ENCODE peak calls at places on chromosomes 6 and 20, in nine cellular contexts. C is AG04450, U is tibial artery, N is colonic mucosa, O is OCI-LY7, L is heart right ventricle, Q is heart left ventricle, Z is endodermal cell, D is fibroblast of lung. K is an unnamed sample.

GRCh38 chr20:64104667-64105451 is 2.5 kb downstream of the NPBWR2 start:
- DNase-seq in L (no peak), Q (peak; percentile 12), N (no peak), D (no peak), Z (peak; percentile 28), C (no peak), U (peak; percentile 55), O (no peak), K (peak; percentile 4)

GRCh38 chr6:33988121-33989015 is 157.5 kb downstream of the GRM4 start:
- DNase-seq in Z (peak; percentile 62), N (peak; percentile 72), O (no peak), L (no peak), C (no peak), D (no peak), U (peak; percentile 51), Q (no peak), K (no peak)

GRCh38 chr20:53900380-53900999 is 169.9 kb downstream of the BCAS1 start:
- DNase-seq in Z (no peak), L (no peak), N (no peak), O (no peak), C (no peak), D (peak; percentile 98), U (no peak), Q (no peak), K (no peak)

GRCh38 chr20:844473-845225 is 11.1 kb downstream of the FAM110A start:
- DNase-seq in N (peak; percentile 96), C (peak; percentile 67), D (peak; percentile 90), O (peak; percentile 95), L (peak; percentile 95), U (peak; percentile 91), Z (peak; percentile 97), Q (peak; percentile 92), K (peak; percentile 85)

GRCh38 chr6:80607814-80608391 is 501.4 kb downstream of the BCKDHB start:
- DNase-seq in Z (peak; percentile 60), C (peak; percentile 68), D (peak; percentile 95), O (no peak), Q (no peak), U (no peak), L (peak; percentile 9), N (no peak), K (no peak)

GRCh38 chr6:130307752-130308361 is 58.0 kb upstream of the TMEM200A start:
- DNase-seq in O (no peak), C (peak; percentile 69), Z (no peak), L (no peak), D (peak; percentile 79), U (no peak), N (no peak), Q (no peak), K (no peak)

GRCh38 chr6:164832410-164832809 is 477.0 kb downstream of the C6orf118 start:
- DNase-seq in Z (no peak), Q (no peak), L (no peak), O (no peak), C (no peak), U (no peak), D (no peak), N (no peak), K (no peak)

GRCh38 chr6:170286246-170286933 is 4.5 kb downstream of the DLL1 start:
- DNase-seq in U (no peak), O (no peak), Z (peak; percentile 72), N (peak; percentile 60), Q (no peak), C (no peak), D (peak; percentile 31), L (peak; percentile 54), K (no peak)

GRCh38 chr6:27478706-27479318 is 5.9 kb upstream of the ZNF184 start:
- DNase-seq in U (peak; percentile 97), D (peak; percentile 89), O (peak; percentile 83), Q (peak; percentile 91), C (peak; percentile 81), Z (peak; percentile 94), L (peak; percentile 93), N (peak; percentile 95), K (peak; percentile 75)

GRCh38 chr6:166488081-166488685 is 98.3 kb downstream of the RAMACL start:
- DNase-seq in O (no peak), N (peak; percentile 46), Q (peak; percentile 73), U (peak; percentile 73), D (no peak), L (peak; percentile 71), C (no peak), Z (no peak), K (peak; percentile 29)

GRCh38 chr20:62165762-62166399 is 16.9 kb upstream of the MTG2 start:
- DNase-seq in U (no peak), O (no peak), Z (no peak), L (no peak), N (no peak), D (no peak), C (no peak), Q (no peak), K (no peak)

GRCh38 chr6:8628063-8628462 is 192.7 kb upstream of the SLC35B3 start:
- DNase-seq in Q (no peak), Z (no peak), C (no peak), L (no peak), N (no peak), U (no peak), O (no peak), D (no peak), K (no peak)

GRCh38 chr6:111566873-111567517 is 38.7 kb downstream of the TRAF3IP2 start:
- DNase-seq in D (peak; percentile 57), Q (no peak), U (no peak), Z (no peak), C (no peak), O (no peak), N (no peak), L (peak; percentile 52), K (no peak)

GRCh38 chr6:52352239-52353008 is 9.5 kb upstream of the PAQR8 start:
- DNase-seq in O (no peak), D (peak; percentile 94), Z (no peak), U (no peak), N (peak; percentile 41), L (no peak), C (peak; percentile 92), Q (no peak), K (no peak)

GRCh38 chr6:37680668-37681067 is 17.0 kb downstream of the MDGA1 start:
- DNase-seq in Q (no peak), L (no peak), D (no peak), C (no peak), N (peak; percentile 23), O (no peak), U (peak; percentile 71), Z (peak; percentile 68), K (peak; percentile 41)

GRCh38 chr6:15523679-15524630 is 138.9 kb downstream of the DTNBP1 start:
- DNase-seq in Q (no peak), N (no peak), Z (peak; percentile 56), O (no peak), C (no peak), L (no peak), U (no peak), D (no peak), K (no peak)

GRCh38 chr6:54017877-54018276 is 93.4 kb upstream of the MLIP start:
- DNase-seq in C (no peak), Z (no peak), D (no peak), Q (no peak), U (no peak), N (no peak), L (no peak), O (no peak), K (no peak)

GRCh38 chr6:54010340-54011276 is 100.6 kb upstream of the MLIP start:
- DNase-seq in D (peak; percentile 9), U (no peak), Q (no peak), O (no peak), C (no peak), Z (no peak), L (no peak), N (no peak), K (peak; percentile 70)

GRCh38 chr6:54011277-54011648 is 100.0 kb upstream of the MLIP start:
- DNase-seq in N (no peak), L (no peak), O (no peak), Z (no peak), Q (no peak), C (no peak), D (no peak), U (no peak), K (no peak)

GRCh38 chr6:54013966-54014365 is 97.3 kb upstream of the MLIP start:
- DNase-seq in Q (no peak), D (no peak), N (no peak), O (no peak), L (no peak), Z (no peak), U (no peak), C (no peak), K (no peak)

GRCh38 chr6:54014440-54014839 is 96.8 kb upstream of the MLIP start:
- DNase-seq in Z (peak; percentile 52), L (no peak), O (no peak), C (no peak), N (no peak), Q (no peak), U (no peak), D (no peak), K (peak; percentile 62)
- H3K4me3 ChIP-seq in Z (no peak overlapping the region), L (no peak overlapping the region), O (no peak overlapping the region), C (no peak overlapping the region), N (no peak overlapping the region), Q (no peak overlapping the region), U (no peak overlapping the region), D (no peak overlapping the region), K (no peak overlapping the region)

DNA sequence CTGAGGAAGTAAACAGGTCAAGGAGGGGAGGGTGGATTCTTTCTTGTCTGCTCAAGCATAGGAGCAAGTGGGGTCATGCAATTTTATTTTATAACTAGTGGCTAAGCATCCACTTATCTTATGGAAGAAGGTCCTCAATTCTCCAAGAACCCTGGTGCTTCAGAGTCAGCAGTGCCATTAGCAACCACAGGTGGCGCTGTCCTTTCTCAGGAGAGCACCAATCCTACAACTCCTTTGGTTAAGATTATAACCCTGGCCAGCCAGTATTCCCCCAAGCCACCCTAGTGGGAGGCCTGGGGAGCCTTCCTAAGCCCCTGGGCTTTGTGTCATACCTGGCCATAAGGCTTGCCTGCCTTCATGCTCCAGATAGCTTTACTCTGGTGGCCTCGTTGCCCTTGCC is 60.7 kb downstream of the PCSK2 start:
- DNase-seq in N (no peak), Z (peak; percentile 76), C (no peak), U (no peak), Q (no peak), O (no peak), D (no peak), L (no peak), K (no peak)
- TF ChIP-seq CTCF in N (no peak), Z (peak; percentile 81), C (no peak), U (no peak), Q (no peak), O (peak; percentile 56), D (no peak), L (no peak), K (no peak)

DNA sequence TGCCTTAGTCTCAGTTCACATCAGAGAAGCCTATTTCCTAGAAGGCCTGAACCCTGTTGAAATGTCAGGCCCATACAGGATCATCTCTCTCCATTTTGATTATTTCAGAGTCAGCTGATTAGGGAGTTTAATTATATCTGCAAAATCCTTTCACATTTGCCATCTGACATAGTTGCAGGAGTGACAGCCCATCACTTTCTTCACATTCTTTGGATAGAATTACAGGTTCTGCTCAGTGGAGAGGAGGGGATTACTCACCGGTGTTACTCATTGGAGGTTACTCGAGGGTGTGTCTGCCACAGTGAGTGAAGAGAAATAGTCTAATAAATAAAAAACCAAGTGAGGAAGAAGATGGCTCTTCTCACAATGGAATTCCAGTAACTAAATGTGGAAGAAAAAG is 216.8 kb downstream of the TMEM242 start:
- DNase-seq in L (no peak), D (peak; percentile 72), C (no peak), Z (no peak), N (no peak), U (no peak), Q (no peak), O (no peak), K (peak; percentile 32)
- H3K27ac ChIP-seq in L (no peak overlapping the region), D (peak overlapping the region; percentile 81), C (peak overlapping the region; percentile 58), Z (no peak overlapping the region), N (no peak overlapping the region), U (no peak overlapping the region), Q (no peak overlapping the region), O (no peak overlapping the region), K (peak overlapping the region; percentile 58)

GRCh38 chr20:44735816-44736169 is 9.9 kb upstream of the KCNK15 start:
- DNase-seq in Z (no peak), N (no peak), Q (no peak), L (no peak), C (no peak), O (no peak), U (no peak), D (no peak), K (no peak)
- H3K4me3 ChIP-seq in Z (no peak overlapping the region), N (no peak overlapping the region), Q (no peak overlapping the region), L (no peak overlapping the region), C (no peak overlapping the region), O (peak overlapping the region; percentile 62), U (no peak overlapping the region), D (no peak overlapping the region), K (no peak overlapping the region)

K was measured in gastrocnemius medialis.